ENCODE peak calls at places on chromosomes 16 and 17, in nine cellular contexts. A is ovary, N is prostate gland, D is lower leg skin, G is AG10803, Z is heart right ventricle, O is AG04450, W is IMR-90, P is right atrium auricular region. Y is an unnamed sample.

GRCh38 chr17:77319211-77320031 is 178.7 kb downstream of the SEC14L1 start:
- DNase-seq in A (peak), N (peak), D (peak), G (peak), Z (peak), O (no peak), W (peak), P (peak), Y (no peak)

GRCh38 chr16:21717608-21718007 is 53.8 kb downstream of the OTOA start:
- DNase-seq in A (no peak), N (no peak), D (no peak), G (no peak), Z (no peak), O (no peak), W (no peak), P (no peak), Y (no peak)

GRCh38 chr17:45784583-45785372 is 658 bp downstream of the CRHR1 start:
- DNase-seq in A (no peak), N (peak), D (no peak), G (no peak), Z (peak), O (no peak), W (no peak), P (no peak), Y (no peak)

GRCh38 chr17:35433075-35433894 is 985 bp upstream of the SLFN12 start:
- DNase-seq in A (peak), N (peak), D (peak), G (peak), Z (peak), O (peak), W (peak), P (peak), Y (peak)

GRCh38 chr17:353213-353837 is 718 bp upstream of the RPH3AL start:
- DNase-seq in A (no peak), N (no peak), D (no peak), G (no peak), Z (no peak), O (no peak), W (no peak), P (no peak), Y (no peak)

GRCh38 chr16:76955629-76956028 is 235.4 kb upstream of the MON1B start:
- DNase-seq in A (no peak), N (no peak), D (no peak), G (no peak), Z (no peak), O (no peak), W (peak), P (no peak), Y (no peak)

GRCh38 chr17:21042434-21043295 is at the start of gene USP22:
- DNase-seq in A (no peak), N (peak), D (no peak), G (no peak), Z (no peak), O (no peak), W (no peak), P (no peak), Y (no peak)

GRCh38 chr17:10021239-10021638 is 116.2 kb upstream of the RCVRN start:
- DNase-seq in A (no peak), N (no peak), D (no peak), G (peak), Z (no peak), O (no peak), W (peak), P (peak), Y (no peak)

GRCh38 chr17:10186771-10187425 is 11.5 kb downstream of the GAS7 start:
- DNase-seq in A (no peak), N (no peak), D (no peak), G (peak), Z (no peak), O (no peak), W (no peak), P (no peak), Y (no peak)

GRCh38 chr16:21703156-21703555 is 39.4 kb downstream of the OTOA start:
- DNase-seq in A (no peak), N (no peak), D (no peak), G (no peak), Z (no peak), O (no peak), W (no peak), P (no peak), Y (no peak)

GRCh38 chr17:1943432-1943802 is 81.7 kb downstream of the RTN4RL1 start:
- DNase-seq in A (no peak), N (no peak), D (no peak), G (no peak), Z (no peak), O (no peak), W (no peak), P (no peak), Y (no peak)

GRCh38 chr16:23132921-23133532 is 16.2 kb downstream of the USP31 start:
- DNase-seq in A (no peak), N (no peak), D (no peak), G (peak), Z (peak), O (no peak), W (peak), P (no peak), Y (no peak)

GRCh38 chr17:77863814-77864161 is 94.7 kb upstream of the TNRC6C start:
- DNase-seq in A (no peak), N (no peak), D (peak), G (peak), Z (peak), O (no peak), W (no peak), P (no peak), Y (no peak)

GRCh38 chr16:8108991-8109509 is 481.3 kb downstream of the TMEM114 start:
- DNase-seq in A (no peak), N (no peak), D (no peak), G (no peak), Z (no peak), O (no peak), W (no peak), P (no peak), Y (no peak)

GRCh38 chr17:51322390-51323029 is 62.2 kb downstream of the UTP18 start:
- DNase-seq in A (no peak), N (no peak), D (no peak), G (peak), Z (no peak), O (no peak), W (peak), P (no peak), Y (peak)

GRCh38 chr17:45316271-45317112 is at the start of gene MAP3K14:
- DNase-seq in A (peak), N (peak), D (no peak), G (peak), Z (peak), O (no peak), W (peak), P (peak), Y (no peak)

GRCh38 chr16:31467858-31468257 is 4.1 kb upstream of the TGFB1I1 start:
- DNase-seq in A (no peak), N (no peak), D (no peak), G (no peak), Z (no peak), O (no peak), W (no peak), P (no peak), Y (no peak)

GRCh38 chr16:50880926-50881325 is 139.0 kb downstream of the CYLD start:
- DNase-seq in A (no peak), N (no peak), D (no peak), G (no peak), Z (no peak), O (no peak), W (no peak), P (no peak), Y (no peak)

GRCh38 chr17:13429201-13429600 is 172.5 kb downstream of the HS3ST3A1 start:
- DNase-seq in A (no peak), N (no peak), D (no peak), G (peak), Z (no peak), O (peak), W (peak), P (no peak), Y (no peak)

GRCh38 chr16:2497116-2497630 is 16.6 kb upstream of the ATP6V0C start:
- DNase-seq in A (no peak), N (no peak), D (no peak), G (peak), Z (peak), O (no peak), W (no peak), P (no peak), Y (no peak)

GRCh38 chr17:66673668-66674276 is 161.1 kb upstream of the CACNG5 start:
- DNase-seq in A (peak), N (peak), D (peak), G (peak), Z (no peak), O (peak), W (peak), P (no peak), Y (no peak)

GRCh38 chr17:79981661-79982101 is 54.0 kb downstream of the TBC1D16 start:
- DNase-seq in A (no peak), N (no peak), D (no peak), G (no peak), Z (no peak), O (no peak), W (no peak), P (no peak), Y (no peak)

GRCh38 chr16:80197790-80198201 is 343.0 kb upstream of the DYNLRB2 start:
- DNase-seq in A (no peak), N (no peak), D (peak), G (peak), Z (no peak), O (peak), W (peak), P (no peak), Y (peak)

GRCh38 chr16:53588081-53588648 is 85.2 kb upstream of the AKTIP start:
- DNase-seq in A (no peak), N (no peak), D (no peak), G (no peak), Z (no peak), O (no peak), W (no peak), P (no peak), Y (no peak)

GRCh38 chr17:65463242-65463641 is 98.2 kb downstream of the AXIN2 start:
- DNase-seq in A (no peak), N (peak), D (peak), G (peak), Z (peak), O (no peak), W (peak), P (peak), Y (no peak)

GRCh38 chr17:77287432-77288068 is 146.8 kb downstream of the SEC14L1 start:
- DNase-seq in A (no peak), N (peak), D (no peak), G (peak), Z (peak), O (peak), W (peak), P (peak), Y (no peak)

GRCh38 chr17:16486373-16487250 is 5.4 kb downstream of the LRRC75A start:
- DNase-seq in A (peak), N (peak), D (peak), G (peak), Z (peak), O (no peak), W (peak), P (peak), Y (peak)

GRCh38 chr17:55086635-55087058 is 118.1 kb downstream of the STXBP4 start:
- DNase-seq in A (no peak), N (no peak), D (no peak), G (peak), Z (no peak), O (peak), W (peak), P (no peak), Y (peak)

GRCh38 chr16:54136276-54136625 is 150.3 kb downstream of the IRX3 start:
- DNase-seq in A (no peak), N (no peak), D (no peak), G (no peak), Z (no peak), O (no peak), W (peak), P (no peak), Y (no peak)

GRCh38 chr17:56434610-56435009 is 158.9 kb upstream of the NOG start:
- DNase-seq in A (no peak), N (no peak), D (no peak), G (peak), Z (no peak), O (no peak), W (no peak), P (no peak), Y (no peak)

GRCh38 chr16:86896976-86897375 is 318.6 kb downstream of the FOXL1 start:
- DNase-seq in A (no peak), N (no peak), D (no peak), G (no peak), Z (no peak), O (no peak), W (no peak), P (no peak), Y (no peak)

GRCh38 chr16:56852401-56852730 is 12.6 kb upstream of the SLC12A3 start:
- DNase-seq in A (no peak), N (no peak), D (no peak), G (no peak), Z (no peak), O (no peak), W (no peak), P (no peak), Y (no peak)

GRCh38 chr16:56855201-56855600 is 9.8 kb upstream of the SLC12A3 start:
- DNase-seq in A (no peak), N (no peak), D (no peak), G (no peak), Z (no peak), O (no peak), W (no peak), P (no peak), Y (no peak)

GRCh38 chr16:56851671-56852400 is 13.2 kb upstream of the SLC12A3 start:
- DNase-seq in A (no peak), N (no peak), D (no peak), G (peak), Z (no peak), O (no peak), W (peak), P (no peak), Y (no peak)

GRCh38 chr16:56855936-56856335 is 9.1 kb upstream of the SLC12A3 start:
- DNase-seq in A (no peak), N (no peak), D (no peak), G (no peak), Z (no peak), O (no peak), W (no peak), P (no peak), Y (no peak)

GRCh38 chr16:56852968-56853367 is 12.0 kb upstream of the SLC12A3 start:
- DNase-seq in A (no peak), N (no peak), D (no peak), G (no peak), Z (no peak), O (no peak), W (no peak), P (no peak), Y (no peak)
- H3K4me3 ChIP-seq in A (no peak), N (no peak), D (no peak), G (no peak), Z (no peak), O (no peak), W (no peak), P (no peak), Y (no peak)

GRCh38 chr16:59263980-59264379 is 529.9 kb upstream of the GOT2 start:
- DNase-seq in A (no peak), N (no peak), D (no peak), G (no peak), Z (no peak), O (no peak), W (no peak), P (no peak), Y (no peak)

GRCh38 chr16:59260892-59261291 is 526.8 kb upstream of the GOT2 start:
- DNase-seq in A (no peak), N (no peak), D (no peak), G (no peak), Z (no peak), O (no peak), W (no peak), P (no peak), Y (no peak)

GRCh38 chr16:59259074-59259963 is 525.2 kb upstream of the GOT2 start:
- DNase-seq in A (no peak), N (no peak), D (no peak), G (peak), Z (no peak), O (no peak), W (no peak), P (no peak), Y (no peak)

GRCh38 chr16:59259964-59260348 is 525.8 kb upstream of the GOT2 start:
- DNase-seq in A (no peak), N (no peak), D (no peak), G (peak), Z (no peak), O (no peak), W (no peak), P (no peak), Y (no peak)
- TF ChIP-seq CTCF in A (no peak), N (no peak), D (no peak), G (no peak), Z (no peak), O (no peak), W (no peak), P (no peak), Y (no peak)

GRCh38 chr17:7235693-7236665 is 1.7 kb upstream of the DVL2 start:
- DNase-seq in A (peak), N (no peak), D (no peak), G (no peak), Z (no peak), O (no peak), W (peak), P (no peak), Y (no peak)
- H3K4me3 ChIP-seq in A (no peak), N (no peak), D (no peak), G (no peak), Z (no peak), O (no peak), W (no peak), P (no peak), Y (peak)

GRCh38 chr17:28727727-28728363 is 743 bp upstream of the NEK8 start:
- DNase-seq in A (peak), N (peak), D (peak), G (no peak), Z (peak), O (no peak), W (peak), P (no peak), Y (no peak)
- TF ChIP-seq CTCF in A (no peak), N (no peak), D (no peak), G (peak), Z (no peak), O (peak), W (peak), P (peak), Y (peak)

DNA sequence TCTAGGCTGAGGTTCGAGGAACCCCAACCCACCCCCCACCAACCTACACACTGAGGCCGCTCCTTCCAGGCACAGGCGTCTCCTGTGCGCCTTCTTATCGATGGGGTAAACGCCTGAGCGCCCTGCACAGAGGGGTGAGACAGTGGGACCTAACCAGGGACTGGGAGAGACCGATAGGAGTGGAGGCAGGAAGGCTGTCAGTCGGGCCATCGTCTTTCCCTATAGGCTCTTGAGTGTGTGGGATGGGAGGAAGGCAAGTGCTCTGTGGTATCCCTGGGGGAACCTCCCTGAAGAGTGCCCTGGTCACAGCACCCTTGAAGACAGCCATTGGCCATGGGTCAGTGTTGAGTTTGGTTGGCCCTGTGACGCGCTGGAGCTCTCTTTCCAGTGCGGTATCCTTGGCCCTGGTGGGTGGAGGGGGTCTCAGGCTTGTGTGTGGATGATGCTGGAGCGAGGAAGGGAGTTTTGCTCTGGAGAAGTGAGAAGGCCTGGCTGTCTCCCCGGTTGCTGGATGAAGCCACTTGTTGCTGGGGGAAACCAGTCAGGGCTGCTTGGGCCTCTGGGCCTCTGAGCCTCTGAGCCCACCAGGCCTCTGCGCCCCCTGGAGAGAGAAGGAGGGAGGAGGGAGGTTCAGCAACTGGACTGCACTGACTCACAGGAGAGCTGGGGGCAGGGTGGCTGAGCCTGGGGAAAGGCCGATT is 1.7 kb downstream of the GPRC5C start:
- DNase-seq in A (peak), N (no peak), D (no peak), G (no peak), Z (no peak), O (no peak), W (no peak), P (no peak), Y (no peak)
- H3K4me3 ChIP-seq in A (peak), N (peak), D (no peak), G (no peak), Z (peak), O (no peak), W (no peak), P (peak), Y (peak)

DNA sequence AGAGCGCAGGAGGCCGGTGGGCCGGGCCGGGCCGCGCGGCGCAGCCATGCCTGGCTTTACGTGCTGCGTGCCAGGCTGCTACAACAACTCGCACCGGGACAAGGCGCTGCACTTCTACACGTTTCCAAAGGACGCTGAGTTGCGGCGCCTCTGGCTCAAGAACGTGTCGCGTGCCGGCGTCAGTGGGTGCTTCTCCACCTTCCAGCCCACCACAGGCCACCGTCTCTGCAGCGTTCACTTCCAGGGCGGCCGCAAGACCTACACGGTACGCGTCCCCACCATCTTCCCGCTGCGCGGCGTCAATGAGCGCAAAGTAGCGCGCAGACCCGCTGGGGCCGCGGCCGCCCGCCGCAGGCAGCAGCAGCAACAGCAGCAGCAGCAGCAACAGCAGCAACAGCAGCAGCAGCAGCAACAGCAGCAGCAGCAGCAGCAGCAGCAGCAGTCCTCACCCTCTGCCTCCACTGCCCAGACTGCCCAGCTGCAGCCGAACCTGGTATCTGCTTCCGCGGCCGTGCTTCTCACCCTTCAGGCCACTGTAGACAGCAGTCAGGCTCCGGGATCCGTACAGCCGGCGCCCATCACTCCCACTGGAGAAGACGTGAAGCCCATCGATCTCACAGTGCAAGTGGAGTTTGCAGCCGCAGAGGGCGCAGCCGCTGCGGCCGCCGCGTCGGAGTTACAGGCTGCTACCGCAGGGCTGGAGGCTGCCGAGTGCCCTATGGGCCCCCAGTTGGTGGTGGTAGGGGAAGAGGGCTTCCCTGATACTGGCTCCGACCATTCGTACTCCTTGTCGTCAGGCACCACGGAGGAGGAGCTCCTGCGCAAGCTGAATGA is 606 bp downstream of the THAP11 start:
- DNase-seq in A (peak), N (peak), D (no peak), G (peak), Z (peak), O (no peak), W (peak), P (no peak), Y (no peak)
- TF ChIP-seq CTCF in A (peak), N (no peak), D (no peak), G (peak), Z (peak), O (peak), W (peak), P (peak), Y (peak)

DNA sequence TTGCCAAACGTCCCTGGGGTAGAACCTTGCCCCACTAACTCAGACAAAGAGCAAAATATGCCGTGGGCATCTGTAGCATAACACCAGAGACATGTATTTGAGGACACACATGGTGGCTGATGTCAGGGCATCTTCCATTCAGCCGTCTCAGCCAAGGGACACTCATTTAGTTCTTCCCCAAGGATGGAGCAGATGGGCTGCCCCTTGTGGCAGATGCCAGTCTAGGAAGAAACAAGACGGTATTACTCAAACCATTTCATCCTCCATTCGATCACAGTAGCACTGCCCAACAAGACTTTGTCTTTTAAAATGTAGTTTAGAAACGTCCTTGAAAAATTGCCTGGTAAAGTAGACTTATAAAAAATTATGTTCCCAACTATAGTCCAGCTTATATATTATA is 937.6 kb upstream of the EEF2KMT start:
- DNase-seq in A (no peak), N (no peak), D (no peak), G (no peak), Z (no peak), O (no peak), W (no peak), P (no peak), Y (no peak)
- H3K4me3 ChIP-seq in A (no peak), N (no peak), D (no peak), G (no peak), Z (no peak), O (no peak), W (no peak), P (no peak), Y (no peak)

GRCh38 chr17:49862781-49863331 is 15.0 kb upstream of the TAC4 start:
- DNase-seq in A (no peak), N (no peak), D (no peak), G (peak), Z (no peak), O (no peak), W (no peak), P (no peak), Y (no peak)

GRCh38 chr17:49858796-49859195 is 10.9 kb upstream of the TAC4 start:
- DNase-seq in A (no peak), N (no peak), D (no peak), G (no peak), Z (no peak), O (no peak), W (no peak), P (no peak), Y (no peak)

GRCh38 chr17:49861150-49861884 is 13.4 kb upstream of the TAC4 start:
- DNase-seq in A (peak), N (peak), D (peak), G (peak), Z (no peak), O (no peak), W (peak), P (no peak), Y (no peak)

GRCh38 chr17:49859991-49860953 is 12.4 kb upstream of the TAC4 start:
- DNase-seq in A (no peak), N (no peak), D (no peak), G (no peak), Z (no peak), O (no peak), W (no peak), P (no peak), Y (no peak)
- TF ChIP-seq CTCF in A (no peak), N (no peak), D (no peak), G (no peak), Z (no peak), O (no peak), W (peak), P (no peak), Y (peak)

Y was measured in epithelial cell of proximal tubule.